ENCODE peak calls at places on chromosomes 3 and 15, in four cellular contexts. One of them, this sample, is unnamed.

GRCh38 chr3:30675774-30676173 is 69.4 kb downstream of the TGFBR2 start:
- DNase-seq in psoas muscle: no peak
- DNase-seq in GM06990: no peak
- DNase-seq in right atrium auricular region: no peak
- DNase-seq in this sample: no peak

GRCh38 chr3:193851941-193852674 is 259.1 kb downstream of the OPA1 start:
- DNase-seq in GM06990: no peak
- DNase-seq in right atrium auricular region: no peak
- DNase-seq in psoas muscle: no peak
- DNase-seq in this sample: no peak

GRCh38 chr15:43187544-43188155 is 2.4 kb downstream of the CCNDBP1 start:
- DNase-seq in psoas muscle: no peak
- DNase-seq in GM06990: no peak
- DNase-seq in right atrium auricular region: no peak
- DNase-seq in this sample: peak; percentile 49

GRCh38 chr15:39582977-39583585 is 2.2 kb downstream of the THBS1 start:
- DNase-seq in right atrium auricular region: no peak
- DNase-seq in GM06990: no peak
- DNase-seq in psoas muscle: no peak
- DNase-seq in this sample: no peak

GRCh38 chr15:92098869-92099268 is 245.4 kb downstream of the SLCO3A1 start:
- DNase-seq in psoas muscle: no peak
- DNase-seq in right atrium auricular region: no peak
- DNase-seq in GM06990: no peak
- DNase-seq in this sample: no peak

GRCh38 chr3:130488769-130489450 is 28.1 kb upstream of the COL6A6 start:
- DNase-seq in right atrium auricular region: no peak
- DNase-seq in GM06990: no peak
- DNase-seq in psoas muscle: no peak
- DNase-seq in this sample: no peak

GRCh38 chr3:178960191-178960590 is 111.4 kb downstream of the ZMAT3 start:
- DNase-seq in GM06990: no peak
- DNase-seq in psoas muscle: no peak
- DNase-seq in right atrium auricular region: no peak
- DNase-seq in this sample: no peak

GRCh38 chr3:154228561-154229216 is 95.6 kb downstream of the DHX36 start:
- DNase-seq in right atrium auricular region: no peak
- DNase-seq in GM06990: no peak
- DNase-seq in psoas muscle: no peak
- DNase-seq in this sample: no peak

GRCh38 chr3:66196633-66197032 is 24.2 kb upstream of the SLC25A26 start:
- DNase-seq in right atrium auricular region: no peak
- DNase-seq in GM06990: no peak
- DNase-seq in psoas muscle: no peak
- DNase-seq in this sample: no peak

GRCh38 chr3:50204804-50205718 is at the start of gene SLC38A3:
- DNase-seq in GM06990: no peak
- DNase-seq in psoas muscle: peak; percentile 72
- DNase-seq in right atrium auricular region: no peak
- DNase-seq in this sample: no peak

GRCh38 chr3:61954097-61954528 is 392.7 kb downstream of the PTPRG start:
- DNase-seq in psoas muscle: no peak
- DNase-seq in right atrium auricular region: no peak
- DNase-seq in GM06990: no peak
- DNase-seq in this sample: no peak

GRCh38 chr3:55555866-55556621 is 68.9 kb upstream of the WNT5A start:
- DNase-seq in psoas muscle: no peak
- DNase-seq in right atrium auricular region: no peak
- DNase-seq in GM06990: no peak
- DNase-seq in this sample: no peak

GRCh38 chr15:59059076-59059597 is 45.8 kb upstream of the CCNB2 start:
- DNase-seq in right atrium auricular region: no peak
- DNase-seq in GM06990: no peak
- DNase-seq in psoas muscle: no peak
- DNase-seq in this sample: no peak

GRCh38 chr3:151707216-151707615 is 26.5 kb upstream of the AADACL2 start:
- DNase-seq in GM06990: no peak
- DNase-seq in psoas muscle: no peak
- DNase-seq in right atrium auricular region: no peak
- DNase-seq in this sample: no peak

GRCh38 chr3:107361633-107362032 is 15.6 kb upstream of the CCDC54 start:
- DNase-seq in right atrium auricular region: no peak
- DNase-seq in psoas muscle: no peak
- DNase-seq in GM06990: no peak
- DNase-seq in this sample: no peak

GRCh38 chr3:32956750-32957570 is 5.5 kb downstream of the CCR4 start:
- DNase-seq in GM06990: no peak
- DNase-seq in psoas muscle: no peak
- DNase-seq in right atrium auricular region: no peak
- DNase-seq in this sample: no peak

GRCh38 chr15:98939311-98940080 is 68.1 kb downstream of the PGPEP1L start:
- DNase-seq in psoas muscle: no peak
- DNase-seq in GM06990: no peak
- DNase-seq in right atrium auricular region: no peak
- DNase-seq in this sample: no peak

GRCh38 chr3:100777271-100777670 is 68.0 kb downstream of the TFG start:
- DNase-seq in right atrium auricular region: no peak
- DNase-seq in psoas muscle: no peak
- DNase-seq in GM06990: no peak
- DNase-seq in this sample: no peak

GRCh38 chr15:27342991-27343390 is 372.0 kb downstream of the GABRG3 start:
- DNase-seq in psoas muscle: no peak
- DNase-seq in GM06990: no peak
- DNase-seq in right atrium auricular region: no peak
- DNase-seq in this sample: no peak

GRCh38 chr3:28940530-28940929 is 340.3 kb upstream of the RBMS3 start:
- DNase-seq in GM06990: peak; percentile 69
- DNase-seq in right atrium auricular region: no peak
- DNase-seq in psoas muscle: no peak
- DNase-seq in this sample: peak; percentile 31

GRCh38 chr3:148074916-148075315 is 622.8 kb upstream of the AGTR1 start:
- DNase-seq in right atrium auricular region: no peak
- DNase-seq in GM06990: no peak
- DNase-seq in psoas muscle: no peak
- DNase-seq in this sample: no peak

GRCh38 chr3:18124501-18124900 is 300.6 kb downstream of the SATB1 start:
- DNase-seq in GM06990: no peak
- DNase-seq in right atrium auricular region: no peak
- DNase-seq in psoas muscle: no peak
- DNase-seq in this sample: no peak

GRCh38 chr3:8536106-8537052 is 34.8 kb downstream of the LMCD1 start:
- DNase-seq in psoas muscle: no peak
- DNase-seq in GM06990: no peak
- DNase-seq in right atrium auricular region: no peak
- DNase-seq in this sample: no peak

GRCh38 chr3:124147429-124147828 is 155.5 kb upstream of the ROPN1 start:
- DNase-seq in GM06990: no peak
- DNase-seq in right atrium auricular region: no peak
- DNase-seq in psoas muscle: no peak
- DNase-seq in this sample: no peak

GRCh38 chr3:58055309-58055708 is 47.1 kb downstream of the FLNB start:
- DNase-seq in right atrium auricular region: no peak
- DNase-seq in GM06990: no peak
- DNase-seq in psoas muscle: no peak
- DNase-seq in this sample: no peak

GRCh38 chr3:159616234-159616825 is 372.3 kb upstream of the IL12A start:
- DNase-seq in GM06990: no peak
- DNase-seq in psoas muscle: no peak
- DNase-seq in right atrium auricular region: no peak
- DNase-seq in this sample: no peak

GRCh38 chr3:116059421-116060096 is 385.7 kb downstream of the LSAMP start:
- DNase-seq in psoas muscle: no peak
- DNase-seq in right atrium auricular region: no peak
- DNase-seq in GM06990: no peak
- DNase-seq in this sample: no peak

GRCh38 chr3:156803949-156804741 is 22.0 kb upstream of the LEKR1 start:
- DNase-seq in psoas muscle: no peak
- DNase-seq in GM06990: no peak
- DNase-seq in right atrium auricular region: no peak
- DNase-seq in this sample: no peak

GRCh38 chr3:126342991-126343661 is 14.1 kb downstream of the KLF15 start:
- DNase-seq in psoas muscle: peak; percentile 52
- DNase-seq in right atrium auricular region: peak; percentile 58
- DNase-seq in GM06990: peak; percentile 57
- DNase-seq in this sample: peak; percentile 14

GRCh38 chr3:72665701-72666443 is 182.4 kb downstream of the SHQ1 start:
- DNase-seq in GM06990: no peak
- DNase-seq in psoas muscle: no peak
- DNase-seq in right atrium auricular region: no peak
- DNase-seq in this sample: peak; percentile 62

GRCh38 chr3:77240072-77240650 is 200.3 kb downstream of the ROBO2 start:
- DNase-seq in psoas muscle: no peak
- DNase-seq in GM06990: no peak
- DNase-seq in right atrium auricular region: no peak
- DNase-seq in this sample: no peak

GRCh38 chr3:133750201-133750748 is 4.1 kb downstream of the TF start:
- DNase-seq in psoas muscle: no peak
- DNase-seq in right atrium auricular region: no peak
- DNase-seq in GM06990: no peak
- DNase-seq in this sample: no peak

GRCh38 chr15:78810377-78811123 is 714 bp downstream of the ADAMTS7 start:
- DNase-seq in GM06990: no peak
- DNase-seq in right atrium auricular region: no peak
- DNase-seq in psoas muscle: peak; percentile 77
- DNase-seq in this sample: peak; percentile 70

GRCh38 chr3:177443469-177443868 is 246.2 kb upstream of the TBL1XR1 start:
- DNase-seq in GM06990: no peak
- DNase-seq in right atrium auricular region: no peak
- DNase-seq in psoas muscle: no peak
- DNase-seq in this sample: no peak

GRCh38 chr15:45521596-45522167 is 873 bp downstream of the SLC30A4 start:
- DNase-seq in psoas muscle: no peak
- DNase-seq in GM06990: peak; percentile 20
- DNase-seq in right atrium auricular region: no peak
- DNase-seq in this sample: peak; percentile 60

GRCh38 chr3:62214850-62215249 is 158.5 kb downstream of the FEZF2 start:
- DNase-seq in psoas muscle: no peak
- DNase-seq in right atrium auricular region: no peak
- DNase-seq in GM06990: no peak
- DNase-seq in this sample: no peak

GRCh38 chr15:88467073-88467934 is at the start of the genes MRPL46 and MRPS11:
- DNase-seq in psoas muscle: peak; percentile 95
- DNase-seq in GM06990: peak; percentile 90
- DNase-seq in right atrium auricular region: peak; percentile 85
- DNase-seq in this sample: peak; percentile 84
- TF ChIP-seq CTCF in psoas muscle: no peak
- TF ChIP-seq CTCF in GM06990: no peak
- TF ChIP-seq CTCF in right atrium auricular region: no peak
- TF ChIP-seq CTCF in this sample: no peak

DNA sequence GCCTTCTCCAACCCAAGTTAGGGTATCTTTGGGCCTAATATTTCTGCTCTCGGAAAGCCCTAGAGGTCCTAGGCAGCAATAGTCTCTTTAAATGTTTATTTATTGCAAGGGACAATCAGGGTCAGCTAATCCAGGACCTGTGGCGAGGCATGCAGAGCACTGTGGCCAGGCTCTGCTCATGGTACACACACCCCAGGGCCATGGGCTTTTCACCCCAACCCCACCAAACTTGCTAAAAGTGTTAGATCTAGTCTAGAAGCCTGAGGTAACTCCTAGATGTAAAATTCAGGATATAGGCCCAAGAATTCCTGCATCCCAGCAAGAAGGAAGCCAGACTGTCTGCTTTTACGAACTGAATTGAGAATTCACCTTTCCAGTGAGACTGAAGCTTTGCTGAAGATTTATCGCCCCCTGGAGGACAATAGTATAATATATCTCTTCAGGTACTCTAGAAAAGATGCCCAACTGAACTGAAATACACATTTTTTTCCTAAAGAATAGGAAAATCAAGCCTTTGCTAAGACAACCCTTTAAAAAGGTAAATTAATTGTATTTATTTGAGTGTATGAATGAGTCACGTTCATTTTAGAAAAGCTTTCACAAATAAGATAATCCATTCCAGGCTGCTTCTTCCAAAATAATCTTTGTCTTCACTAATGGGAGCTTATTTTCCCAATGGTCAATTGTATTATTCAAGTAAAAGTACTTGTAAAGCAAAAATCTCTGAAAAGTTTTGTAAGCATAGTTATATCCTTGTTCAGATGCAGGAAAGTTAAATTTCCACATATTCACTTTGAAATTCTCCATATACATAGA is 89.8 kb downstream of the LRRC3B start:
- DNase-seq in psoas muscle: no peak
- DNase-seq in GM06990: no peak
- DNase-seq in right atrium auricular region: no peak
- DNase-seq in this sample: peak; percentile 30
- TF ChIP-seq CTCF in psoas muscle: peak; percentile 74
- TF ChIP-seq CTCF in GM06990: peak; percentile 48
- TF ChIP-seq CTCF in right atrium auricular region: peak; percentile 80
- TF ChIP-seq CTCF in this sample: peak; percentile 67

DNA sequence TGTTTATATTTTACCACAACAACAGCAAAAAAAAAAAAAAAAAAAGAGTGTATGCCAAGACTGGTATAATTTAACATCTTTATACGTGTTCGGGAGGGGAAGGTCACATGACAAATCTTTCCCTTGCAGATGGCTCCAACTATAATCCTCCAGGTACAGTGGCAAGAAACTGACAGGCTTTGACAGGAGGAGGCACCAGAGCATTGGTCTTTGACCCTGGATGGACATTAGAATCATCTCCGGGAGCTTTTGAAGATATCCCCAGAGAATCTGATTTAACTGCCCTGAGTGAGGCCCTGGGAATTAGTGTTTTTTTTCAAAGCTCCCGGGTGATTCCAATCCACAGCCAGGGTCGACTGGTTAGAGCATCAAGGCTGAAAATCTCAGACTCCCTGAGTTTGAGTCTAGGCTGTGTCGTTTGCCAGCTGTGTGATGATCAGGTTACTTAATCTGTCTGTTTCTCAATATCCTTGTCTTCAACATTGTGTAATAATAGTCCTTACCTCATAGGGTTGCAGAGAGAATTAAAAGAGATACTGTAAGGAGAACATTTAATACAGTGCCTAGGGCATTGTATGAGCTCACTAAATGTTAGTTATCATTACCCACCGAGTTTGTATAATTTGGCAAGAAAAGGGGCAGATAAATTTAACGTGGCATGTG is 8.9 kb upstream of the SEMA5B start:
- DNase-seq in right atrium auricular region: no peak
- DNase-seq in GM06990: no peak
- DNase-seq in psoas muscle: no peak
- DNase-seq in this sample: no peak
- TF ChIP-seq CTCF in right atrium auricular region: no peak
- TF ChIP-seq CTCF in GM06990: no peak
- TF ChIP-seq CTCF in psoas muscle: no peak
- TF ChIP-seq CTCF in this sample: no peak

GRCh38 chr15:66908503-66909095 is 156.8 kb upstream of the SMAD3 start:
- DNase-seq in right atrium auricular region: no peak
- DNase-seq in psoas muscle: no peak
- DNase-seq in GM06990: no peak
- DNase-seq in this sample: no peak
- TF ChIP-seq CTCF in right atrium auricular region: no peak
- TF ChIP-seq CTCF in psoas muscle: no peak
- TF ChIP-seq CTCF in GM06990: peak; percentile 5
- TF ChIP-seq CTCF in this sample: no peak

This sample was measured in GM13977.